ENCODE peak calls at places on chromosomes 7 and 10, in eight cellular contexts. H is activated CD8-positive, alpha-beta memory T cell treated with anti-CD3 and anti-CD28 coated beads for 1 hour; A is activated CD4-positive, alpha-beta T cell treated with anti-CD3 and anti-CD28 coated beads, Interleukin-2, amount 50 U/mL, for 4 hours; O is upper lobe of right lung; P is glutamatergic neuron; Q is skeletal muscle cell; K is pons; U is stimulated activated CD8-positive, alpha-beta memory T cell treated with anti-CD3 and anti-CD28 coated beads, Interleukin-2, amount 100 ng/mL, for 1 hour. R is an unnamed sample.

GRCh38 chr7:51315393-51316261 is 982 bp downstream of the COBL start:
- DNase-seq in H (no peak), K (peak; percentile 81), Q (peak; percentile 15), U (no peak), O (peak; percentile 77), A (no peak), P (peak; percentile 59), R (no peak)

GRCh38 chr10:34740321-34740720 is 74.8 kb downstream of the PARD3 start:
- DNase-seq in U (no peak), O (no peak), H (no peak), K (no peak), Q (no peak), A (no peak), P (no peak), R (no peak)

GRCh38 chr10:66045859-66046258 is 880.0 kb upstream of the LRRTM3 start:
- DNase-seq in O (no peak), A (no peak), U (no peak), Q (no peak), K (no peak), P (no peak), H (no peak), R (no peak)

GRCh38 chr10:126520918-126521317 is 132.6 kb upstream of the ADAM12 start:
- DNase-seq in U (no peak), K (no peak), P (no peak), O (no peak), A (no peak), Q (no peak), H (no peak), R (no peak)

GRCh38 chr10:12540341-12540781 is 191.0 kb downstream of the CAMK1D start:
- DNase-seq in Q (no peak), A (no peak), H (no peak), K (no peak), O (no peak), U (no peak), P (no peak), R (no peak)

GRCh38 chr7:84176716-84177115 is 17.9 kb downstream of the SEMA3A start:
- DNase-seq in P (no peak), H (no peak), K (no peak), Q (no peak), O (no peak), U (no peak), A (no peak), R (no peak)

GRCh38 chr7:16636533-16637173 is 8.9 kb downstream of the ANKMY2 start:
- DNase-seq in K (no peak), Q (no peak), P (no peak), A (no peak), O (no peak), U (no peak), H (no peak), R (no peak)

GRCh38 chr10:15237351-15237750 is 68.9 kb upstream of the NMT2 start:
- DNase-seq in K (peak; percentile 72), A (no peak), O (no peak), P (peak; percentile 49), Q (peak; percentile 39), U (no peak), H (no peak), R (no peak)

GRCh38 chr7:39587393-39587792 is 21.2 kb downstream of the YAE1 start:
- DNase-seq in H (no peak), K (no peak), O (no peak), Q (no peak), A (no peak), U (no peak), P (no peak), R (no peak)

GRCh38 chr7:73830872-73831655 is at the start of gene CLDN4:
- DNase-seq in O (peak; percentile 92), P (peak; percentile 48), H (no peak), K (no peak), Q (no peak), A (no peak), U (no peak), R (no peak)

GRCh38 chr7:122532406-122533269 is 166.3 kb downstream of the RNF133 start:
- DNase-seq in H (no peak), A (no peak), K (peak; percentile 26), O (no peak), U (no peak), Q (no peak), P (no peak), R (no peak)